ENCODE peak calls at places on chromosomes 5 and 9, in six cellular contexts. P, U, H, S, C and A are unnamed samples.

GRCh38 chr5:39775058-39775457 is 350.3 kb upstream of the DAB2 start:
- DNase-seq in S (no peak), C (no peak), P (no peak), U (no peak), H (no peak), A (no peak)

GRCh38 chr5:87121315-87122170 is 146.1 kb upstream of the RASA1 start:
- DNase-seq in S (no peak), H (peak), P (no peak), C (peak), U (peak), A (peak)

GRCh38 chr9:128550770-128551651 is 1.4 kb upstream of the SPTAN1 start:
- DNase-seq in U (no peak), S (no peak), P (peak), C (no peak), H (no peak), A (peak)

GRCh38 chr5:64834611-64835010 is 65.9 kb downstream of the CWC27 start:
- DNase-seq in H (no peak), P (no peak), S (no peak), U (no peak), C (no peak), A (no peak)

GRCh38 chr9:86730165-86730928 is 217.0 kb downstream of the GAS1 start:
- DNase-seq in C (no peak), P (no peak), H (no peak), U (no peak), S (no peak), A (no peak)

GRCh38 chr9:36868591-36869282 is 165.3 kb downstream of the PAX5 start:
- DNase-seq in S (no peak), C (no peak), U (no peak), P (no peak), H (no peak), A (no peak)

GRCh38 chr5:163473613-163474243 is 13.3 kb downstream of the HMMR start:
- DNase-seq in H (peak), P (no peak), S (no peak), C (peak), U (no peak), A (no peak)

GRCh38 chr5:5089895-5090649 is 50.1 kb upstream of the ADAMTS16 start:
- DNase-seq in C (no peak), P (no peak), S (no peak), U (no peak), H (no peak), A (no peak)

GRCh38 chr9:37529111-37529510 is 43.4 kb downstream of the POLR1E start:
- DNase-seq in C (peak), P (peak), U (peak), S (peak), H (peak), A (no peak)

GRCh38 chr9:125758986-125759811 is 12.0 kb downstream of the PBX3 start:
- DNase-seq in U (no peak), H (peak), P (no peak), S (no peak), C (no peak), A (peak)

GRCh38 chr9:115997923-115998322 is 155.7 kb upstream of the PAPPA start:
- DNase-seq in H (no peak), P (no peak), U (no peak), C (no peak), S (no peak), A (no peak)

GRCh38 chr5:174317261-174317894 is 271.9 kb downstream of the NSG2 start:
- DNase-seq in P (peak), H (peak), U (no peak), C (peak), S (no peak), A (peak)

GRCh38 chr5:65892801-65893200 is 33.6 kb upstream of the ERBIN start:
- DNase-seq in H (no peak), P (no peak), S (no peak), U (no peak), C (no peak), A (no peak)

GRCh38 chr5:15995206-15996052 is 184.2 kb downstream of the MARCHF11 start:
- DNase-seq in P (no peak), S (no peak), H (peak), U (no peak), C (no peak), A (peak)

GRCh38 chr5:111790295-111790694 is 33.3 kb upstream of the NREP start:
- DNase-seq in U (no peak), C (no peak), P (no peak), H (no peak), S (no peak), A (no peak)

GRCh38 chr5:22023784-22024183 is 829.4 kb downstream of the CDH12 start:
- DNase-seq in C (no peak), U (no peak), P (no peak), H (no peak), S (no peak), A (no peak)

GRCh38 chr9:133351908-133352634 is 4.1 kb downstream of the RPL7A start:
- DNase-seq in P (peak), U (no peak), C (peak), S (no peak), H (peak), A (peak)

GRCh38 chr9:125985998-125986655 is 239.0 kb downstream of the PBX3 start:
- DNase-seq in P (no peak), S (no peak), H (no peak), C (no peak), U (no peak), A (no peak)

GRCh38 chr9:71721786-71722295 is 46.5 kb downstream of the CEMIP2 start:
- DNase-seq in H (no peak), P (no peak), U (no peak), S (no peak), C (no peak), A (no peak)

GRCh38 chr9:34633851-34634550 is 3.6 kb downstream of the SIGMAR1 start:
- DNase-seq in S (peak), U (peak), H (peak), C (peak), P (peak), A (peak)

GRCh38 chr9:129177791-129178578 is at the start of gene IER5L:
- DNase-seq in S (peak), U (peak), C (peak), P (peak), H (peak), A (peak)

GRCh38 chr5:17187401-17187800 is 30.0 kb upstream of the BASP1 start:
- DNase-seq in S (no peak), U (no peak), P (no peak), H (no peak), C (no peak), A (no peak)

GRCh38 chr9:14343948-14344547 is 30.1 kb upstream of the NFIB start:
- DNase-seq in S (no peak), U (no peak), H (no peak), C (no peak), P (no peak), A (no peak)

GRCh38 chr5:16383544-16384057 is 82.0 kb downstream of the ZNF622 start:
- DNase-seq in C (no peak), S (no peak), P (no peak), H (no peak), U (no peak), A (no peak)

GRCh38 chr9:129143461-129143927 is 32.3 kb downstream of the PTPA start:
- DNase-seq in S (no peak), U (no peak), P (peak), H (peak), C (no peak), A (peak)

GRCh38 chr9:5478214-5478613 is 27.9 kb downstream of the CD274 start:
- DNase-seq in P (no peak), U (no peak), C (peak), H (no peak), S (no peak), A (no peak)

GRCh38 chr5:96347502-96348292 is 85.4 kb downstream of the PCSK1 start:
- DNase-seq in U (no peak), C (no peak), S (no peak), H (no peak), P (no peak), A (no peak)

GRCh38 chr9:17906841-17907779 is 328.2 kb downstream of the SH3GL2 start:
- DNase-seq in U (no peak), S (no peak), P (peak), H (no peak), C (no peak), A (peak)

GRCh38 chr5:142521706-142522105 is 164.2 kb downstream of the FGF1 start:
- DNase-seq in C (no peak), S (no peak), H (no peak), P (no peak), U (no peak), A (no peak)

GRCh38 chr9:129320575-129321311 is 142.7 kb upstream of the IER5L start:
- DNase-seq in P (peak), C (peak), S (peak), U (peak), H (no peak), A (peak)

GRCh38 chr5:546376-546908 is 22.2 kb upstream of the SLC9A3 start:
- DNase-seq in S (no peak), U (no peak), H (no peak), C (no peak), P (no peak), A (no peak)